ENCODE peak calls at places on chromosomes 12 and 14, in four cellular contexts. One of them, this sample, is unnamed.

GRCh38 chr12:111322336-111323250 is 46.3 kb downstream of the PHETA1 start:
- DNase-seq in IMR-90: no peak
- DNase-seq in K562: no peak
- DNase-seq in GM12878: no peak
- DNase-seq in this sample: no peak

GRCh38 chr12:70049596-70050360 is 193.5 kb upstream of the CNOT2 start:
- DNase-seq in IMR-90: no peak
- DNase-seq in K562: no peak
- DNase-seq in GM12878: peak
- DNase-seq in this sample: no peak

GRCh38 chr14:59267046-59267445 is 78.6 kb downstream of the DAAM1 start:
- DNase-seq in IMR-90: peak
- DNase-seq in K562: no peak
- DNase-seq in GM12878: no peak
- DNase-seq in this sample: no peak

GRCh38 chr14:36524874-36525745 is 5.1 kb upstream of the NKX2-1 start:
- DNase-seq in IMR-90: no peak
- DNase-seq in K562: peak
- DNase-seq in GM12878: no peak
- DNase-seq in this sample: no peak

GRCh38 chr12:10957741-10958140 is 18.7 kb upstream of the TAS2R14 start:
- DNase-seq in IMR-90: no peak
- DNase-seq in K562: no peak
- DNase-seq in GM12878: no peak
- DNase-seq in this sample: no peak

GRCh38 chr12:31323466-31324115 is 2.4 kb downstream of the SINHCAF start:
- DNase-seq in IMR-90: no peak
- DNase-seq in K562: peak
- DNase-seq in GM12878: no peak
- DNase-seq in this sample: peak

GRCh38 chr12:81468206-81468605 is 290.9 kb downstream of the PPFIA2 start:
- DNase-seq in IMR-90: peak
- DNase-seq in K562: no peak
- DNase-seq in GM12878: no peak
- DNase-seq in this sample: no peak

GRCh38 chr12:89768586-89769482 is 60.2 kb upstream of the ATP2B1 start:
- DNase-seq in IMR-90: peak
- DNase-seq in K562: no peak
- DNase-seq in GM12878: no peak
- DNase-seq in this sample: no peak

GRCh38 chr12:131205534-131205933 is 251.8 kb downstream of the ADGRD1 start:
- DNase-seq in IMR-90: no peak
- DNase-seq in K562: no peak
- DNase-seq in GM12878: no peak
- DNase-seq in this sample: no peak

GRCh38 chr12:53737951-53738833 is 10.9 kb upstream of the CALCOCO1 start:
- DNase-seq in IMR-90: no peak
- DNase-seq in K562: peak
- DNase-seq in GM12878: no peak
- DNase-seq in this sample: no peak

GRCh38 chr14:54599932-54600331 is 33.0 kb downstream of the SAMD4A start:
- DNase-seq in IMR-90: peak
- DNase-seq in K562: no peak
- DNase-seq in GM12878: no peak
- DNase-seq in this sample: peak

GRCh38 chr12:48034835-48035805 is 30.8 kb upstream of the COL2A1 start:
- DNase-seq in IMR-90: no peak
- DNase-seq in K562: no peak
- DNase-seq in GM12878: no peak
- DNase-seq in this sample: no peak

GRCh38 chr12:85836716-85837100 is 499 bp upstream of the RASSF9 start:
- DNase-seq in IMR-90: no peak
- DNase-seq in K562: no peak
- DNase-seq in GM12878: no peak
- DNase-seq in this sample: no peak

GRCh38 chr12:51421266-51421884 is 3.3 kb upstream of the SLC4A8 start:
- DNase-seq in IMR-90: peak
- DNase-seq in K562: peak
- DNase-seq in GM12878: no peak
- DNase-seq in this sample: peak

GRCh38 chr14:24408764-24409163 is 10.0 kb downstream of the NYNRIN start:
- DNase-seq in IMR-90: no peak
- DNase-seq in K562: no peak
- DNase-seq in GM12878: no peak
- DNase-seq in this sample: no peak

GRCh38 chr12:100668939-100669536 is 95.6 kb downstream of the GAS2L3 start:
- DNase-seq in IMR-90: peak
- DNase-seq in K562: peak
- DNase-seq in GM12878: no peak
- DNase-seq in this sample: peak

GRCh38 chr12:114866331-114866730 is 182.4 kb upstream of the TBX3 start:
- DNase-seq in IMR-90: no peak
- DNase-seq in K562: peak
- DNase-seq in GM12878: no peak
- DNase-seq in this sample: no peak

GRCh38 chr12:55720071-55720564 is at the start of gene RDH5:
- DNase-seq in IMR-90: peak
- DNase-seq in K562: no peak
- DNase-seq in GM12878: no peak
- DNase-seq in this sample: no peak

GRCh38 chr12:66397574-66397973 is 95.3 kb downstream of the HELB start:
- DNase-seq in IMR-90: peak
- DNase-seq in K562: no peak
- DNase-seq in GM12878: no peak
- DNase-seq in this sample: no peak

GRCh38 chr14:95056476-95056875 is 100.9 kb downstream of the DICER1 start:
- DNase-seq in IMR-90: no peak
- DNase-seq in K562: no peak
- DNase-seq in GM12878: no peak
- DNase-seq in this sample: no peak

GRCh38 chr12:70733385-70733784 is 96.2 kb upstream of the PTPRB start:
- DNase-seq in IMR-90: peak
- DNase-seq in K562: peak
- DNase-seq in GM12878: peak
- DNase-seq in this sample: peak

GRCh38 chr14:26925876-26926584 is 328.2 kb upstream of the NOVA1 start:
- DNase-seq in IMR-90: no peak
- DNase-seq in K562: no peak
- DNase-seq in GM12878: no peak
- DNase-seq in this sample: no peak

GRCh38 chr12:11969437-11970154 is 101.1 kb upstream of the BCL2L14 start:
- DNase-seq in IMR-90: no peak
- DNase-seq in K562: no peak
- DNase-seq in GM12878: peak
- DNase-seq in this sample: no peak

GRCh38 chr12:66859751-66860440 is 181.0 kb upstream of the GRIP1 start:
- DNase-seq in IMR-90: no peak
- DNase-seq in K562: no peak
- DNase-seq in GM12878: no peak
- DNase-seq in this sample: no peak

GRCh38 chr14:29529418-29529817 is 398.2 kb downstream of the PRKD1 start:
- DNase-seq in IMR-90: peak
- DNase-seq in K562: peak
- DNase-seq in GM12878: no peak
- DNase-seq in this sample: peak

GRCh38 chr12:63848450-63848849 is 4.0 kb downstream of the SRGAP1 start:
- DNase-seq in IMR-90: no peak
- DNase-seq in K562: no peak
- DNase-seq in GM12878: no peak
- DNase-seq in this sample: no peak

GRCh38 chr12:58882796-58883195 is 37.5 kb downstream of the LRIG3 start:
- DNase-seq in IMR-90: no peak
- DNase-seq in K562: no peak
- DNase-seq in GM12878: no peak
- DNase-seq in this sample: no peak

GRCh38 chr14:24900281-24900868 is 149.6 kb downstream of the STXBP6 start:
- DNase-seq in IMR-90: peak
- DNase-seq in K562: no peak
- DNase-seq in GM12878: no peak
- DNase-seq in this sample: no peak

GRCh38 chr12:50923361-50924130 is 28.8 kb upstream of the HIGD1C start:
- DNase-seq in IMR-90: no peak
- DNase-seq in K562: no peak
- DNase-seq in GM12878: no peak
- DNase-seq in this sample: peak

GRCh38 chr12:41264281-41264680 is 76.2 kb downstream of the PDZRN4 start:
- DNase-seq in IMR-90: no peak
- DNase-seq in K562: no peak
- DNase-seq in GM12878: no peak
- DNase-seq in this sample: peak

GRCh38 chr12:21774358-21775129 is at the start of gene KCNJ8:
- DNase-seq in IMR-90: peak
- DNase-seq in K562: peak
- DNase-seq in GM12878: no peak
- DNase-seq in this sample: no peak

GRCh38 chr12:50087995-50088394 is 2.9 kb downstream of the SMARCD1 start:
- DNase-seq in IMR-90: peak
- DNase-seq in K562: no peak
- DNase-seq in GM12878: no peak
- DNase-seq in this sample: peak

GRCh38 chr12:105504286-105504685 is 173.8 kb downstream of the C12orf75 start:
- DNase-seq in IMR-90: no peak
- DNase-seq in K562: no peak
- DNase-seq in GM12878: no peak
- DNase-seq in this sample: no peak

GRCh38 chr14:39731912-39732311 is 299.7 kb upstream of the FBXO33 start:
- DNase-seq in IMR-90: no peak
- DNase-seq in K562: no peak
- DNase-seq in GM12878: no peak
- DNase-seq in this sample: no peak

GRCh38 chr12:106870116-106870515 is 85.6 kb upstream of the TMEM263 start:
- DNase-seq in IMR-90: no peak
- DNase-seq in K562: no peak
- DNase-seq in GM12878: no peak
- DNase-seq in this sample: peak

GRCh38 chr14:101821528-101821927 is 60.0 kb downstream of the PPP2R5C start:
- DNase-seq in IMR-90: no peak
- DNase-seq in K562: no peak
- DNase-seq in GM12878: no peak
- DNase-seq in this sample: no peak

GRCh38 chr14:59419383-59419782 is 45.8 kb downstream of the GPR135 start:
- DNase-seq in IMR-90: no peak
- DNase-seq in K562: no peak
- DNase-seq in GM12878: no peak
- DNase-seq in this sample: no peak

GRCh38 chr14:38860530-38860929 is 242.5 kb downstream of the SEC23A start:
- DNase-seq in IMR-90: no peak
- DNase-seq in K562: no peak
- DNase-seq in GM12878: no peak
- DNase-seq in this sample: no peak

GRCh38 chr12:89424846-89425245 is 72.5 kb upstream of the DUSP6 start:
- DNase-seq in IMR-90: no peak
- DNase-seq in K562: no peak
- DNase-seq in GM12878: no peak
- DNase-seq in this sample: no peak

GRCh38 chr14:35406811-35407630 is 2.5 kb upstream of the NFKBIA start:
- DNase-seq in IMR-90: peak
- DNase-seq in K562: peak
- DNase-seq in GM12878: no peak
- DNase-seq in this sample: peak
- TF ChIP-seq FOS in IMR-90: no peak
- TF ChIP-seq FOS in K562: no peak
- TF ChIP-seq FOS in GM12878: no peak
- TF ChIP-seq FOS in this sample: no peak

DNA sequence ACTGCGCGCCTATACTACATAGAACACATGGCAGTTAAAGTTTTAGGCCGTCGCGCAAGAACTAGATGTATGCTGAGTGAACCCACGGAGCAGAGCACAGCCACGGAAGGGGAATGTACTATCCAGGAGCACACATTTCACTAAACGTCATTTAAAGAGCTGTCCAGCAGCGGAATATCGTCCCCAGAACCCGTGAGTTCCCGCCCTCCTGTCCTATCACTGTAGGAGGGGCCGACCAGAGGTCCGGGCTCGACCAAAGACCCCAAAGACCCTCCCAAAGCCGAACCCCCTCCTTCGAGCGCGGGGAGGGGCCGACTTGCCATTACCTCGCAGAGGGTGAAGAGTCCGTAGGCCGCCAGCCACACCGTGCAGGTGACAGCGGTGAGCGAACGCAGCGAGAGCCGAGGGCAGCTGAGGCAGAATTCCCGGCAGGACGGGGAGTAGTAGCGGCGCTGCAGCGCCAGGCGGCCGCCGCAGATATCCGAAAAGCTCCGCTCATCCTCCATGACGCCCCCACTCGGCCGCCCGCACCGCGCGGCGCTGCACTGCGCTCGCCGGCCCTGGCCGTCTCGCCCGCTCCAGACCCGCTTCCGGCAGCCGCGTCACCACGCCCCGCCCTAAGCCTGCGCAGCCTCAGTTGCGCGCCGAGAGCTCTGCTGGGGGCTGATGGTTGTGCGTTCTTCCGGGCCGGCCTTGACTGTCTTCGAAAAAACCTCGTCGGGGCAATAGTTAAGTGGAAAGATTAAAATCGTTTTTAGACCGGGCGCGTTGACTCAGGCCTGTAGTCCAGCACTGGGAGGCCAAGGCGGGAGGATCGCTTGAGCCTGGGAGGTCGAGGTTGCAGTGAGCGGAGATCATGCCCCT is at the start of gene PIGH:
- DNase-seq in IMR-90: peak
- DNase-seq in K562: peak
- DNase-seq in GM12878: peak
- DNase-seq in this sample: peak
- H3K27ac ChIP-seq in IMR-90: peak
- H3K27ac ChIP-seq in K562: peak
- H3K27ac ChIP-seq in GM12878: peak
- H3K27ac ChIP-seq in this sample: no peak

GRCh38 chr12:39959016-39959415 is 146.9 kb downstream of the SLC2A13 start:
- DNase-seq in IMR-90: no peak
- DNase-seq in K562: no peak
- DNase-seq in GM12878: no peak
- DNase-seq in this sample: no peak
- TF ChIP-seq FOS in IMR-90: no peak
- TF ChIP-seq FOS in K562: no peak
- TF ChIP-seq FOS in GM12878: no peak
- TF ChIP-seq FOS in this sample: no peak

DNA sequence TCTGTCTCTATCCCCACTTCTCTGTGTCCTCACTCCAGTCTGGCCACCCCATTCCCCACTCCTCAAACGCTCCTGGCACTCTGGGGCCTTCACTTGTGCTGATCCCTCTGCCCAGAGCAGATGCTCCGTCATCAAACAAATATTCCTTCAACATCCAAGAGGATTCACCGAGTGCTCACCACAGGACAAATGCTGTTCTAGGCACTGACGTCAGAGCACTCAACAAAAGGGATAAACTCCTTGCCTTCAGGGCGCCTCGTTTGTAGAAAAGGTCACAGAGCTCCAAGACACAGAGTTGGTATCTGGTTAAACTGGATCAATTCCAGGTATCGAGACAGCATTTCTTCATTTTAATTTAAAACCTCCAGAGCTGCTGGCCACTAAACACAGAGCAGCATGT is 35.3 kb downstream of the PSMC1 start:
- DNase-seq in IMR-90: no peak
- DNase-seq in K562: no peak
- DNase-seq in GM12878: no peak
- DNase-seq in this sample: no peak
- H3K27ac ChIP-seq in IMR-90: no peak
- H3K27ac ChIP-seq in K562: no peak
- H3K27ac ChIP-seq in GM12878: no peak
- H3K27ac ChIP-seq in this sample: no peak

GRCh38 chr14:74591394-74591793 is 20.6 kb downstream of the LTBP2 start:
- DNase-seq in IMR-90: no peak
- DNase-seq in K562: no peak
- DNase-seq in GM12878: no peak
- DNase-seq in this sample: no peak
- TF ChIP-seq FOS in IMR-90: no peak
- TF ChIP-seq FOS in K562: no peak
- TF ChIP-seq FOS in GM12878: no peak
- TF ChIP-seq FOS in this sample: no peak